ENCODE peak calls at places on chromosomes 1 and 21, in ten cellular contexts. One of them, this sample, is unnamed.

GRCh38 chr21:38807987-38808386 is 2.3 kb downstream of the ETS2 start:
- DNase-seq in kidney: no peak
- DNase-seq in H9: no peak
- DNase-seq in tibial nerve: no peak
- DNase-seq in upper lobe of right lung: no peak
- DNase-seq in Peyer's patch: no peak
- DNase-seq in lower lobe of right lung: no peak
- DNase-seq in neural progenitor cell: peak
- DNase-seq in endodermal cell: no peak
- DNase-seq in foreskin keratinocyte: peak
- DNase-seq in this sample: no peak

GRCh38 chr1:19473119-19473518 is 12.2 kb downstream of the CAPZB start:
- DNase-seq in kidney: no peak
- DNase-seq in H9: no peak
- DNase-seq in tibial nerve: no peak
- DNase-seq in upper lobe of right lung: no peak
- DNase-seq in Peyer's patch: no peak
- DNase-seq in lower lobe of right lung: no peak
- DNase-seq in neural progenitor cell: no peak
- DNase-seq in endodermal cell: no peak
- DNase-seq in foreskin keratinocyte: no peak
- DNase-seq in this sample: no peak

GRCh38 chr1:204523605-204524215 is 7.5 kb downstream of the MDM4 start:
- DNase-seq in kidney: no peak
- DNase-seq in H9: peak
- DNase-seq in tibial nerve: no peak
- DNase-seq in upper lobe of right lung: no peak
- DNase-seq in Peyer's patch: no peak
- DNase-seq in lower lobe of right lung: no peak
- DNase-seq in neural progenitor cell: no peak
- DNase-seq in endodermal cell: peak
- DNase-seq in foreskin keratinocyte: peak
- DNase-seq in this sample: no peak

GRCh38 chr21:29233611-29234540 is 64.8 kb upstream of the BACH1 start:
- DNase-seq in kidney: no peak
- DNase-seq in H9: no peak
- DNase-seq in tibial nerve: no peak
- DNase-seq in upper lobe of right lung: no peak
- DNase-seq in Peyer's patch: no peak
- DNase-seq in lower lobe of right lung: no peak
- DNase-seq in neural progenitor cell: peak
- DNase-seq in endodermal cell: no peak
- DNase-seq in foreskin keratinocyte: peak
- DNase-seq in this sample: no peak

GRCh38 chr1:1137256-1138045 is 21.6 kb upstream of the C1orf159 start:
- DNase-seq in kidney: no peak
- DNase-seq in H9: no peak
- DNase-seq in tibial nerve: no peak
- DNase-seq in upper lobe of right lung: no peak
- DNase-seq in Peyer's patch: peak
- DNase-seq in lower lobe of right lung: no peak
- DNase-seq in neural progenitor cell: no peak
- DNase-seq in endodermal cell: no peak
- DNase-seq in foreskin keratinocyte: no peak
- DNase-seq in this sample: no peak

GRCh38 chr1:5934058-5934884 is 58.0 kb downstream of the NPHP4 start:
- DNase-seq in kidney: no peak
- DNase-seq in H9: peak
- DNase-seq in tibial nerve: no peak
- DNase-seq in upper lobe of right lung: peak
- DNase-seq in Peyer's patch: no peak
- DNase-seq in lower lobe of right lung: no peak
- DNase-seq in neural progenitor cell: no peak
- DNase-seq in endodermal cell: no peak
- DNase-seq in foreskin keratinocyte: no peak
- DNase-seq in this sample: no peak

GRCh38 chr1:155091071-155092051 is 12.7 kb downstream of the EFNA3 start:
- DNase-seq in kidney: peak
- DNase-seq in H9: peak
- DNase-seq in tibial nerve: peak
- DNase-seq in upper lobe of right lung: peak
- DNase-seq in Peyer's patch: peak
- DNase-seq in lower lobe of right lung: peak
- DNase-seq in neural progenitor cell: peak
- DNase-seq in endodermal cell: peak
- DNase-seq in foreskin keratinocyte: no peak
- DNase-seq in this sample: peak

GRCh38 chr21:33432496-33432895 is 29.3 kb downstream of the IFNGR2 start:
- DNase-seq in kidney: no peak
- DNase-seq in H9: no peak
- DNase-seq in tibial nerve: no peak
- DNase-seq in upper lobe of right lung: no peak
- DNase-seq in Peyer's patch: no peak
- DNase-seq in lower lobe of right lung: no peak
- DNase-seq in neural progenitor cell: no peak
- DNase-seq in endodermal cell: no peak
- DNase-seq in foreskin keratinocyte: no peak
- DNase-seq in this sample: no peak

GRCh38 chr1:29236743-29236992 is 346 bp downstream of the PTPRU start:
- DNase-seq in kidney: no peak
- DNase-seq in H9: no peak
- DNase-seq in tibial nerve: no peak
- DNase-seq in upper lobe of right lung: no peak
- DNase-seq in Peyer's patch: no peak
- DNase-seq in lower lobe of right lung: peak
- DNase-seq in neural progenitor cell: no peak
- DNase-seq in endodermal cell: no peak
- DNase-seq in foreskin keratinocyte: no peak
- DNase-seq in this sample: no peak

GRCh38 chr1:77030401-77031100 is 163.3 kb downstream of the ST6GALNAC5 start:
- DNase-seq in kidney: no peak
- DNase-seq in H9: no peak
- DNase-seq in tibial nerve: no peak
- DNase-seq in upper lobe of right lung: no peak
- DNase-seq in Peyer's patch: no peak
- DNase-seq in lower lobe of right lung: no peak
- DNase-seq in neural progenitor cell: no peak
- DNase-seq in endodermal cell: no peak
- DNase-seq in foreskin keratinocyte: no peak
- DNase-seq in this sample: no peak

GRCh38 chr1:22204989-22205913 is 62.4 kb upstream of the WNT4 start:
- DNase-seq in kidney: peak
- DNase-seq in H9: no peak
- DNase-seq in tibial nerve: peak
- DNase-seq in upper lobe of right lung: no peak
- DNase-seq in Peyer's patch: no peak
- DNase-seq in lower lobe of right lung: peak
- DNase-seq in neural progenitor cell: no peak
- DNase-seq in endodermal cell: peak
- DNase-seq in foreskin keratinocyte: no peak
- DNase-seq in this sample: peak

GRCh38 chr21:43763901-43764523 is 12.1 kb downstream of the CSTB start:
- DNase-seq in kidney: no peak
- DNase-seq in H9: no peak
- DNase-seq in tibial nerve: no peak
- DNase-seq in upper lobe of right lung: no peak
- DNase-seq in Peyer's patch: no peak
- DNase-seq in lower lobe of right lung: no peak
- DNase-seq in neural progenitor cell: no peak
- DNase-seq in endodermal cell: no peak
- DNase-seq in foreskin keratinocyte: peak
- DNase-seq in this sample: no peak

GRCh38 chr1:47205918-47206317 is 16.1 kb upstream of the PDZK1IP1 start:
- DNase-seq in kidney: no peak
- DNase-seq in H9: no peak
- DNase-seq in tibial nerve: no peak
- DNase-seq in upper lobe of right lung: no peak
- DNase-seq in Peyer's patch: no peak
- DNase-seq in lower lobe of right lung: no peak
- DNase-seq in neural progenitor cell: no peak
- DNase-seq in endodermal cell: peak
- DNase-seq in foreskin keratinocyte: no peak
- DNase-seq in this sample: no peak

GRCh38 chr1:151371340-151371739 is 1.2 kb downstream of the SELENBP1 start:
- DNase-seq in kidney: peak
- DNase-seq in H9: no peak
- DNase-seq in tibial nerve: peak
- DNase-seq in upper lobe of right lung: peak
- DNase-seq in Peyer's patch: peak
- DNase-seq in lower lobe of right lung: peak
- DNase-seq in neural progenitor cell: no peak
- DNase-seq in endodermal cell: no peak
- DNase-seq in foreskin keratinocyte: no peak
- DNase-seq in this sample: peak

GRCh38 chr1:184954232-184954995 is 19.9 kb downstream of the NIBAN1 start:
- DNase-seq in kidney: no peak
- DNase-seq in H9: no peak
- DNase-seq in tibial nerve: no peak
- DNase-seq in upper lobe of right lung: no peak
- DNase-seq in Peyer's patch: no peak
- DNase-seq in lower lobe of right lung: no peak
- DNase-seq in neural progenitor cell: no peak
- DNase-seq in endodermal cell: no peak
- DNase-seq in foreskin keratinocyte: peak
- DNase-seq in this sample: no peak

GRCh38 chr1:94120983-94121382 is at the start of gene ABCA4:
- DNase-seq in kidney: no peak
- DNase-seq in H9: no peak
- DNase-seq in tibial nerve: no peak
- DNase-seq in upper lobe of right lung: no peak
- DNase-seq in Peyer's patch: no peak
- DNase-seq in lower lobe of right lung: no peak
- DNase-seq in neural progenitor cell: peak
- DNase-seq in endodermal cell: peak
- DNase-seq in foreskin keratinocyte: no peak
- DNase-seq in this sample: no peak
- H3K27ac ChIP-seq in kidney: no peak
- H3K27ac ChIP-seq in H9: no peak
- H3K27ac ChIP-seq in tibial nerve: no peak
- H3K27ac ChIP-seq in upper lobe of right lung: no peak
- H3K27ac ChIP-seq in Peyer's patch: no peak
- H3K27ac ChIP-seq in lower lobe of right lung: no peak
- H3K27ac ChIP-seq in neural progenitor cell: no peak
- H3K27ac ChIP-seq in endodermal cell: no peak
- H3K27ac ChIP-seq in foreskin keratinocyte: no peak
- H3K27ac ChIP-seq in this sample: no peak

DNA sequence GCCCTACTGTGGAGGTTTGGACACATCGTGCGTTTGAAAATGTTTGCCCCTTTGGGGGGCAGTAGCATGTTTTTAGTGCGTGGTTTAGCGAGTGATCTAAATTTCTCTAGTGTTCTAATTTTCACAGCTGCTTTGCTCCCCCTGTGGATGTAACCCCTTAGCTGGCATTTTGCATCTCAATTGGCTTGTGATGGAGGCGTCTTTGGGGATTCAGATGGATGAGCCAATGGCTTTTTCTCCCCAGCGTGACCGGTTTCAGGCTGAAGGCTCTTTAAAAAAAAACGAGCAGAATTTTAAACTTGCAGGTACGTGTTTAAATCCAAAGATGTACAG is 842 bp downstream of the CDC7 start:
- DNase-seq in kidney: no peak
- DNase-seq in H9: no peak
- DNase-seq in tibial nerve: no peak
- DNase-seq in upper lobe of right lung: no peak
- DNase-seq in Peyer's patch: no peak
- DNase-seq in lower lobe of right lung: no peak
- DNase-seq in neural progenitor cell: no peak
- DNase-seq in endodermal cell: no peak
- DNase-seq in foreskin keratinocyte: no peak
- DNase-seq in this sample: peak
- TF ChIP-seq CTCF in kidney: no peak
- TF ChIP-seq CTCF in H9: peak
- TF ChIP-seq CTCF in tibial nerve: peak
- TF ChIP-seq CTCF in upper lobe of right lung: no peak
- TF ChIP-seq CTCF in Peyer's patch: no peak
- TF ChIP-seq CTCF in lower lobe of right lung: no peak
- TF ChIP-seq CTCF in neural progenitor cell: no peak
- TF ChIP-seq CTCF in endodermal cell: peak
- TF ChIP-seq CTCF in foreskin keratinocyte: no peak
- TF ChIP-seq CTCF in this sample: no peak

DNA sequence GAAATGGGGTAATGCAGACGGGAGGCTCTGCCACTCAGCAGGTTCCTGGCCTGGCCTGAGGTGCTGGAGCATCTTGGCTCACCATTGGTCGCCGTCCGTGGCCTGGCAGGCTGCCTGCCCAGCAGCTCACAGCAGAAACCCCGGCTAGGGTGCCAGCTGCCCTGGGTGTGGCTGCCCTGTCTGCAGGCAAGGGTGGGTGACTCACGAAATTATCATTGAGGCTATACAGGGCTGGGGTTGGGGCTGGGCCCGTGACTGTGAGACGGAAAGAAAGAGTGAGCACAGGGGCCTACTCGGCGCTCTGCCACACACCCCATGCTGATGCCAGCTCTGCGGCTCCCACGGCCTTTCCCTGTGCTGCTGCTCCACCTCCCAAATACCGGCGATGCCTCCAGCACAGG is 8.0 kb upstream of the PKP1 start:
- DNase-seq in kidney: peak
- DNase-seq in H9: no peak
- DNase-seq in tibial nerve: no peak
- DNase-seq in upper lobe of right lung: no peak
- DNase-seq in Peyer's patch: peak
- DNase-seq in lower lobe of right lung: no peak
- DNase-seq in neural progenitor cell: no peak
- DNase-seq in endodermal cell: no peak
- DNase-seq in foreskin keratinocyte: peak
- DNase-seq in this sample: peak
- H3K27ac ChIP-seq in kidney: no peak
- H3K27ac ChIP-seq in H9: no peak
- H3K27ac ChIP-seq in tibial nerve: no peak
- H3K27ac ChIP-seq in upper lobe of right lung: no peak
- H3K27ac ChIP-seq in Peyer's patch: peak
- H3K27ac ChIP-seq in lower lobe of right lung: no peak
- H3K27ac ChIP-seq in neural progenitor cell: no peak
- H3K27ac ChIP-seq in endodermal cell: no peak
- H3K27ac ChIP-seq in foreskin keratinocyte: peak
- H3K27ac ChIP-seq in this sample: no peak

DNA sequence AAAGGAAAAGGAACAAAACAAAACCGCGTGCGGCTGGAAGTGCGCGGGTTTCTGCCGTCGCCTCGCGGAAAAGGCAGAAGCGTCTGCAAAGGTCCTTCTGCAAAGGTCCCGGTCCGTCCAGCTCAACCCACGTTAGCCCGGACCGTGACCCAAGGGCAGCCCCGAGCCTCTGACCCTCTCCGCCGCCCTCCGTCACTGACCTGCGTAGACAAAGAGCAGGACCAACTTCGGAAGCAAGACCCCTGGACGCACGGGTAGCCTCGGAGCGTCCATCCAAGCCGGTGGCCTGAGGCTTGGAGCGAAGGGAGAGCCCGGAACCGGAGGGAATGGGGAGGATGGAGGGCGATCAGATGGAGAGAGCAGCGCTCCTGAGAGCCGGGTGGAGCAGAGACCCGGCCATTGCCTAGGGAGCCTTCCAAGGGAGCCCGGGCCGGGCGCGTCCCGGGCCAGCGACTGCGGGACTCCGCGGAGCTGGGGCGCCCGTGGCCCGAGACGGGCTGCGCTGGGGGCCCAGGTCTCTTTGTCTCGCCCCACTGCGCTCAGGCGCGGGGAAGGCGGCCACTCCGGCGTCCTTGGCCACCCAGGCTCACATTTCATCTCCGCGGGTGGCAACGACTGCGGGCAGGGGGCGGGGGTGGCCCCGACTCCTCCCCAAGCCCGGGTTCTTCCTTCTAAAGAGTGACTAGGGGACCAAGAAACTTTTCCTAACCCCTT is at the start of gene CYYR1:
- DNase-seq in kidney: peak
- DNase-seq in H9: peak
- DNase-seq in tibial nerve: no peak
- DNase-seq in upper lobe of right lung: peak
- DNase-seq in Peyer's patch: peak
- DNase-seq in lower lobe of right lung: peak
- DNase-seq in neural progenitor cell: peak
- DNase-seq in endodermal cell: peak
- DNase-seq in foreskin keratinocyte: peak
- DNase-seq in this sample: no peak
- TF ChIP-seq CTCF in kidney: no peak
- TF ChIP-seq CTCF in H9: no peak
- TF ChIP-seq CTCF in tibial nerve: no peak
- TF ChIP-seq CTCF in upper lobe of right lung: no peak
- TF ChIP-seq CTCF in Peyer's patch: no peak
- TF ChIP-seq CTCF in lower lobe of right lung: no peak
- TF ChIP-seq CTCF in neural progenitor cell: no peak
- TF ChIP-seq CTCF in endodermal cell: no peak
- TF ChIP-seq CTCF in foreskin keratinocyte: no peak
- TF ChIP-seq CTCF in this sample: no peak